ENCODE peak calls at places on chromosomes 13 and 19, in five cellular contexts. One of them, this sample, is unnamed. For H3K4me1, the result is how much of the 10 kb centered on the place peaks cover.

GRCh38 chr19:10228925-10229324 is 2.2 kb downstream of the S1PR2 start:
- DNase-seq in neural progenitor cell: peak
- DNase-seq in GM23338: peak
- DNase-seq in neuronal stem cell: no peak
- DNase-seq in small intestine: peak
- DNase-seq in this sample: no peak

GRCh38 chr19:33299061-33299665 is 3.2 kb downstream of the CEBPA start:
- DNase-seq in neural progenitor cell: peak
- DNase-seq in GM23338: no peak
- DNase-seq in neuronal stem cell: no peak
- DNase-seq in small intestine: no peak
- DNase-seq in this sample: no peak

GRCh38 chr19:15393963-15394362 is 14.4 kb upstream of the AKAP8 start:
- DNase-seq in neural progenitor cell: no peak
- DNase-seq in GM23338: no peak
- DNase-seq in neuronal stem cell: no peak
- DNase-seq in small intestine: no peak
- DNase-seq in this sample: no peak

GRCh38 chr13:89660752-89661151 is 1686.7 kb upstream of the MIR17HG start:
- DNase-seq in neural progenitor cell: no peak
- DNase-seq in GM23338: no peak
- DNase-seq in neuronal stem cell: no peak
- DNase-seq in small intestine: no peak
- DNase-seq in this sample: no peak

GRCh38 chr19:1648156-1648925 is 4.1 kb downstream of the TCF3 start:
- DNase-seq in neural progenitor cell: no peak
- DNase-seq in GM23338: no peak
- DNase-seq in neuronal stem cell: no peak
- DNase-seq in small intestine: no peak
- DNase-seq in this sample: no peak

GRCh38 chr13:77345150-77345780 is 18.4 kb upstream of the MYCBP2 start:
- DNase-seq in neural progenitor cell: no peak
- DNase-seq in GM23338: no peak
- DNase-seq in neuronal stem cell: no peak
- DNase-seq in small intestine: no peak
- DNase-seq in this sample: no peak

GRCh38 chr13:52862358-52863206 is 14.1 kb upstream of the PCDH8 start:
- DNase-seq in neural progenitor cell: peak
- DNase-seq in GM23338: peak
- DNase-seq in neuronal stem cell: no peak
- DNase-seq in small intestine: peak
- DNase-seq in this sample: no peak

GRCh38 chr13:108572782-108573211 is 56.6 kb upstream of the MYO16 start:
- DNase-seq in neural progenitor cell: no peak
- DNase-seq in GM23338: no peak
- DNase-seq in neuronal stem cell: no peak
- DNase-seq in small intestine: no peak
- DNase-seq in this sample: no peak

GRCh38 chr13:70987043-70987442 is 878.8 kb upstream of the KLHL1 start:
- DNase-seq in neural progenitor cell: no peak
- DNase-seq in GM23338: no peak
- DNase-seq in neuronal stem cell: no peak
- DNase-seq in small intestine: no peak
- DNase-seq in this sample: no peak

GRCh38 chr19:1045247-1045603 is 5.3 kb downstream of the ABCA7 start:
- DNase-seq in neural progenitor cell: peak
- DNase-seq in GM23338: peak
- DNase-seq in neuronal stem cell: no peak
- DNase-seq in small intestine: peak
- DNase-seq in this sample: peak

GRCh38 chr19:10533656-10534386 is 9.9 kb upstream of the ATG4D start:
- DNase-seq in neural progenitor cell: no peak
- DNase-seq in GM23338: no peak
- DNase-seq in neuronal stem cell: no peak
- DNase-seq in small intestine: no peak
- DNase-seq in this sample: no peak

GRCh38 chr13:108249150-108249549 is 20.4 kb upstream of the TNFSF13B start:
- DNase-seq in neural progenitor cell: no peak
- DNase-seq in GM23338: no peak
- DNase-seq in neuronal stem cell: no peak
- DNase-seq in small intestine: no peak
- DNase-seq in this sample: no peak

GRCh38 chr13:31749929-31750328 is 10.6 kb downstream of the RXFP2 start:
- DNase-seq in neural progenitor cell: no peak
- DNase-seq in GM23338: no peak
- DNase-seq in neuronal stem cell: no peak
- DNase-seq in small intestine: no peak
- DNase-seq in this sample: no peak

GRCh38 chr13:40571338-40571737 is 95.1 kb downstream of the FOXO1 start:
- DNase-seq in neural progenitor cell: no peak
- DNase-seq in GM23338: no peak
- DNase-seq in neuronal stem cell: no peak
- DNase-seq in small intestine: no peak
- DNase-seq in this sample: no peak

GRCh38 chr13:106274551-106275208 is 260.8 kb downstream of the EFNB2 start:
- DNase-seq in neural progenitor cell: no peak
- DNase-seq in GM23338: no peak
- DNase-seq in neuronal stem cell: no peak
- DNase-seq in small intestine: no peak
- DNase-seq in this sample: no peak

GRCh38 chr13:51033431-51034185 is 77.5 kb downstream of the C13orf42 start:
- DNase-seq in neural progenitor cell: no peak
- DNase-seq in GM23338: peak
- DNase-seq in neuronal stem cell: no peak
- DNase-seq in small intestine: no peak
- DNase-seq in this sample: no peak

GRCh38 chr13:23993439-23993980 is 96.2 kb upstream of the C1QTNF9B start:
- DNase-seq in neural progenitor cell: no peak
- DNase-seq in GM23338: no peak
- DNase-seq in neuronal stem cell: no peak
- DNase-seq in small intestine: no peak
- DNase-seq in this sample: no peak

GRCh38 chr19:4154571-4155312 is 1.3 kb downstream of the CREB3L3 start:
- DNase-seq in neural progenitor cell: no peak
- DNase-seq in GM23338: no peak
- DNase-seq in neuronal stem cell: no peak
- DNase-seq in small intestine: no peak
- DNase-seq in this sample: no peak
- H3K4me3 ChIP-seq in neural progenitor cell: no peak
- H3K4me3 ChIP-seq in GM23338: no peak
- H3K4me3 ChIP-seq in neuronal stem cell: peak
- H3K4me3 ChIP-seq in small intestine: peak
- H3K4me3 ChIP-seq in this sample: no peak

DNA sequence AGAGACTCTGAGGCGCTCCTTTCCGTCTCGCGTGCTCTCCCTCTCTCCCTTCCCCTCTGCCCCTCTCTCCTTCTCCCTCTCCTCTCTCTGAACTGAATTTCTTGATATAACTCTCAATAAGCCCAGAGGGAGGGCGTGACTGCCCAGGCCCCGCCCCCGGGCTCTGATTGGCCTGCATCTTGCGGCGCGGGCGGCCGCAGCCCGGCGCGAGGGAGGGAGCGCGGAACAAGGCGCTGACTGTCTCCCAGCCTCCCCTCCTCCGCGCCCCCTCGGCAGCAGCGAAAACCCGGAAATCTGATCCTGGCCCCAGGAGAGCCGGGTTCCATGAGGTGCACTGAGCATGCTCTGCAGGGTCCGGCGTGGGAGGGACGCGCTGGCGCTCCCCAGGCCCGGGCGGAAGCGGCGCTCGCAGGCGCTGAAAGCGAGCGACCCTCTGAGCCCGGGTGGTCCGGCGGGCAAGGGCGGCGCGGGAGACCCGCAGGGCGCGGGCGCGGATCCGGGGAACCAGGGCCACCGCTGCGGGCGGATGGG is at the start of gene PCDH9:
- DNase-seq in neural progenitor cell: peak
- DNase-seq in GM23338: peak
- DNase-seq in neuronal stem cell: peak
- DNase-seq in small intestine: peak
- DNase-seq in this sample: peak
- H3K4me1 ChIP-seq in neural progenitor cell: under half
- H3K4me1 ChIP-seq in GM23338: under half
- H3K4me1 ChIP-seq in neuronal stem cell: under half
- H3K4me1 ChIP-seq in small intestine: under half
- H3K4me1 ChIP-seq in this sample: under half

DNA sequence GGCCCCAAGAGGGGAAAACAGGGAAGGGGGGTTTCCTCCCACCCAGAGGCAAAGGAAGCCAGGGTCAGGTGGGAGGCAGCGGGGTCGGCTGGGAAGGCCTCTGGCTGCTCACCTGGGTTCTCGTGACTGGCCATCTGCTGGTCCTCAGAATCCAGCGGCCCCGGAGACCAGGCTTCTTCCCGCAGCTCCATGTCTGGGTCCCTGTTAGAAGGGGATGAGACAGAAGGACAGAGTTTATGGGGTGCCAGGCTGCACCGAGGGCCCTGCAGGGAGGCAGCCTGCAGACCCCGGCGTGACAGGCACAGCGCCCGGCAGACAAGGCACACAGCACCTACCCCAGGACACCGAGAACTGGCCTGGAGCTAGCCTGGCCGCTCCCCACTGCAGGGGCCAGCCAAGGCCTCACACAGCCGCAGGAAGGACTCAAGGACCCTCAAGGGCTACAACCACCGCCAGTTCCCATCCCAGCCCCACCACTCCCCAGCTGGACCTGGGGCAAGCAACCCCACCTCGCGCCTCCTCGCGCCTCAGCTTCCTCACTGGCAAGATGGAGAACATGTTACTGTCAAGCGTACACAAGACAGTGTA is 18.0 kb downstream of the ZNF787 start:
- DNase-seq in neural progenitor cell: no peak
- DNase-seq in GM23338: no peak
- DNase-seq in neuronal stem cell: no peak
- DNase-seq in small intestine: no peak
- DNase-seq in this sample: peak
- H3K4me3 ChIP-seq in neural progenitor cell: no peak
- H3K4me3 ChIP-seq in GM23338: no peak
- H3K4me3 ChIP-seq in neuronal stem cell: no peak
- H3K4me3 ChIP-seq in small intestine: no peak
- H3K4me3 ChIP-seq in this sample: no peak

GRCh38 chr19:18427080-18427751 is 8.0 kb downstream of the SSBP4 start:
- DNase-seq in neural progenitor cell: no peak
- DNase-seq in GM23338: no peak
- DNase-seq in neuronal stem cell: no peak
- DNase-seq in small intestine: no peak
- DNase-seq in this sample: no peak

GRCh38 chr19:18424890-18425514 is 5.8 kb downstream of the SSBP4 start:
- DNase-seq in neural progenitor cell: no peak
- DNase-seq in GM23338: no peak
- DNase-seq in neuronal stem cell: no peak
- DNase-seq in small intestine: no peak
- DNase-seq in this sample: peak

GRCh38 chr19:18424122-18424889 is 5.1 kb downstream of the SSBP4 start:
- DNase-seq in neural progenitor cell: peak
- DNase-seq in GM23338: peak
- DNase-seq in neuronal stem cell: no peak
- DNase-seq in small intestine: no peak
- DNase-seq in this sample: no peak

GRCh38 chr19:18426416-18426767 is 7.2 kb downstream of the SSBP4 start:
- DNase-seq in neural progenitor cell: no peak
- DNase-seq in GM23338: no peak
- DNase-seq in neuronal stem cell: no peak
- DNase-seq in small intestine: no peak
- DNase-seq in this sample: no peak

GRCh38 chr19:18425515-18426415 is 6.6 kb downstream of the SSBP4 start:
- DNase-seq in neural progenitor cell: no peak
- DNase-seq in GM23338: peak
- DNase-seq in neuronal stem cell: no peak
- DNase-seq in small intestine: no peak
- DNase-seq in this sample: peak
- H3K4me1 ChIP-seq in neural progenitor cell: under half
- H3K4me1 ChIP-seq in GM23338: under half
- H3K4me1 ChIP-seq in neuronal stem cell: under half
- H3K4me1 ChIP-seq in small intestine: under half
- H3K4me1 ChIP-seq in this sample: half or more

GRCh38 chr19:51124729-51125128 is at the start of gene SIGLEC9:
- DNase-seq in neural progenitor cell: no peak
- DNase-seq in GM23338: no peak
- DNase-seq in neuronal stem cell: no peak
- DNase-seq in small intestine: no peak
- DNase-seq in this sample: peak

GRCh38 chr19:51122112-51122981 is 2.4 kb upstream of the SIGLEC9 start:
- DNase-seq in neural progenitor cell: no peak
- DNase-seq in GM23338: no peak
- DNase-seq in neuronal stem cell: no peak
- DNase-seq in small intestine: no peak
- DNase-seq in this sample: no peak

GRCh38 chr19:51125421-51126075 is 842 bp downstream of the SIGLEC9 start:
- DNase-seq in neural progenitor cell: no peak
- DNase-seq in GM23338: no peak
- DNase-seq in neuronal stem cell: no peak
- DNase-seq in small intestine: no peak
- DNase-seq in this sample: no peak

GRCh38 chr19:51124216-51124615 is 490 bp upstream of the SIGLEC9 start:
- DNase-seq in neural progenitor cell: no peak
- DNase-seq in GM23338: no peak
- DNase-seq in neuronal stem cell: no peak
- DNase-seq in small intestine: no peak
- DNase-seq in this sample: no peak

DNA sequence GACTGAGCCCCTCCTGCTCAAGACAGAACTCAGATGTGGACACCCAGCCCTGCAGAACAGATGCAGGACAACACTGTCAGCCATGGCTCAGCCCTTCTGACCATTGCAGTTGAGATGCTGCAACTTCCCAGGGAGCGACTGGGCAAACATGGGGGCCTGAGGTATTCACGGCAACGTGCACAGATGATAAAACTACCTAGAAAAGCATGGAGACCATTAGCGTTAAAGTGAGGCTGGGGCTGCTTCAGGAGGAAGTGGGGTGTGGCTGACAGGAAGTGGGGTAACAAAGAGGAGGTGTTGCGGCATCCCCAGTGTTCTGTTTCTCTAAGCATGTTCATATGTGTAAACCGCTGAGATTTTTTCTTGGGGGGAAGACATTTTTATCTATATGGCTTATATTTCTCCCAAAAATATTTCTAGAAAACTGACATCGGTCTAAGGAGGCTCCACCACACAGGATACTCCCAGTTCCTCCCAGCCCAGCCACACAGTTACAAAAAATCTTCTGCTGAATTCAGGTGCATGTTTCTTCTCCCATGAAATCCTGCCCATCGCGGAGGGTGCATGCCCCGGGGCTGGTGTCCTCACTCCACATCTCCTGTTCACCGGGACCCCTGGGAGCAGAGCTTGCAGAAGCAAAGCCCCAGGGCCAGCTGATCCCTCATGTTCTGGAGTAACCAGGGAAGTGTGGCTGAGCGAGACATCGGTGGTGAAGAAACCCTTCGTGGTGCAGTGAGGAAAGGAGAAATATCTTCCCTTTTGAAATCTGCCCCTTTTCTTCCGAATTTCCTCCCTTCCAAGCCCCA is 1.1 kb upstream of the SIGLEC9 start:
- DNase-seq in neural progenitor cell: no peak
- DNase-seq in GM23338: no peak
- DNase-seq in neuronal stem cell: no peak
- DNase-seq in small intestine: no peak
- DNase-seq in this sample: peak
- H3K4me3 ChIP-seq in neural progenitor cell: no peak
- H3K4me3 ChIP-seq in GM23338: no peak
- H3K4me3 ChIP-seq in neuronal stem cell: no peak
- H3K4me3 ChIP-seq in small intestine: no peak
- H3K4me3 ChIP-seq in this sample: peak

This sample was measured in left lung.